ENCODE peak calls at places on chromosomes 11 and 22, in four cellular contexts. One of them, this sample, is unnamed. For H3K27me3 and H3K36me3, the result is how much of the 10 kb centered on the place peaks cover.

GRCh38 chr22:38861170-38861874 is 10.7 kb downstream of the CBX6 start:
- DNase-seq in osteoblast: peak
- DNase-seq in BJ: no peak
- DNase-seq in cardiac muscle cell: no peak
- DNase-seq in this sample: peak

GRCh38 chr11:49202287-49202976 is 6.0 kb downstream of the FOLH1 start:
- DNase-seq in osteoblast: no peak
- DNase-seq in BJ: no peak
- DNase-seq in cardiac muscle cell: no peak
- DNase-seq in this sample: no peak

GRCh38 chr22:50206599-50206998 is 5.8 kb downstream of the SELENOO start:
- DNase-seq in osteoblast: peak
- DNase-seq in BJ: no peak
- DNase-seq in cardiac muscle cell: no peak
- DNase-seq in this sample: peak

GRCh38 chr11:17171342-17171741 is 36.4 kb downstream of the PIK3C2A start:
- DNase-seq in osteoblast: no peak
- DNase-seq in BJ: peak
- DNase-seq in cardiac muscle cell: peak
- DNase-seq in this sample: no peak

GRCh38 chr11:17859552-17859951 is 125.0 kb downstream of the KCNC1 start:
- DNase-seq in osteoblast: no peak
- DNase-seq in BJ: no peak
- DNase-seq in cardiac muscle cell: no peak
- DNase-seq in this sample: no peak

GRCh38 chr11:17013548-17014320 is 480 bp downstream of the PLEKHA7 start:
- DNase-seq in osteoblast: peak
- DNase-seq in BJ: no peak
- DNase-seq in cardiac muscle cell: no peak
- DNase-seq in this sample: peak

GRCh38 chr11:17526326-17526725 is 17.9 kb downstream of the USH1C start:
- DNase-seq in osteoblast: no peak
- DNase-seq in BJ: no peak
- DNase-seq in cardiac muscle cell: no peak
- DNase-seq in this sample: no peak

GRCh38 chr11:12079726-12080556 is 30.4 kb upstream of the MICAL2 start:
- DNase-seq in osteoblast: peak
- DNase-seq in BJ: peak
- DNase-seq in cardiac muscle cell: peak
- DNase-seq in this sample: peak

GRCh38 chr11:17794981-17795380 is 60.4 kb downstream of the KCNC1 start:
- DNase-seq in osteoblast: no peak
- DNase-seq in BJ: no peak
- DNase-seq in cardiac muscle cell: no peak
- DNase-seq in this sample: no peak

GRCh38 chr11:94140154-94140655 is 11.6 kb downstream of the PANX1 start:
- DNase-seq in osteoblast: no peak
- DNase-seq in BJ: no peak
- DNase-seq in cardiac muscle cell: no peak
- DNase-seq in this sample: no peak

GRCh38 chr22:46894851-46895640 is 132.6 kb downstream of the TBC1D22A start:
- DNase-seq in osteoblast: no peak
- DNase-seq in BJ: no peak
- DNase-seq in cardiac muscle cell: no peak
- DNase-seq in this sample: no peak

GRCh38 chr11:10329935-10330334 is 25.1 kb downstream of the ADM start:
- DNase-seq in osteoblast: peak
- DNase-seq in BJ: peak
- DNase-seq in cardiac muscle cell: peak
- DNase-seq in this sample: no peak

GRCh38 chr11:64276653-64277431 is 7.6 kb downstream of the BAD start:
- DNase-seq in osteoblast: peak
- DNase-seq in BJ: no peak
- DNase-seq in cardiac muscle cell: no peak
- DNase-seq in this sample: no peak

GRCh38 chr22:34579519-34579918 is 486.4 kb upstream of the ISX start:
- DNase-seq in osteoblast: no peak
- DNase-seq in BJ: no peak
- DNase-seq in cardiac muscle cell: no peak
- DNase-seq in this sample: no peak

GRCh38 chr11:34250732-34251639 is 106.8 kb downstream of the ABTB2 start:
- DNase-seq in osteoblast: peak
- DNase-seq in BJ: no peak
- DNase-seq in cardiac muscle cell: no peak
- DNase-seq in this sample: peak

GRCh38 chr22:46287873-46288751 is 8.6 kb upstream of the GTSE1 start:
- DNase-seq in osteoblast: peak
- DNase-seq in BJ: no peak
- DNase-seq in cardiac muscle cell: no peak
- DNase-seq in this sample: peak

GRCh38 chr11:118277312-118277711 is 13.2 kb upstream of the MPZL2 start:
- DNase-seq in osteoblast: no peak
- DNase-seq in BJ: no peak
- DNase-seq in cardiac muscle cell: peak
- DNase-seq in this sample: no peak

GRCh38 chr11:22976146-22976545 is 115.9 kb upstream of the CCDC179 start:
- DNase-seq in osteoblast: no peak
- DNase-seq in BJ: no peak
- DNase-seq in cardiac muscle cell: peak
- DNase-seq in this sample: no peak

GRCh38 chr11:69659591-69659990 is 15.6 kb downstream of the LTO1 start:
- DNase-seq in osteoblast: peak
- DNase-seq in BJ: no peak
- DNase-seq in cardiac muscle cell: no peak
- DNase-seq in this sample: peak

GRCh38 chr22:45769569-45770210 is 98.1 kb downstream of the ATXN10 start:
- DNase-seq in osteoblast: no peak
- DNase-seq in BJ: peak
- DNase-seq in cardiac muscle cell: no peak
- DNase-seq in this sample: no peak

GRCh38 chr22:44625981-44626687 is 75.9 kb upstream of the PRR5 start:
- DNase-seq in osteoblast: peak
- DNase-seq in BJ: no peak
- DNase-seq in cardiac muscle cell: peak
- DNase-seq in this sample: peak

GRCh38 chr11:96228911-96229310 is 114.1 kb downstream of the MAML2 start:
- DNase-seq in osteoblast: peak
- DNase-seq in BJ: no peak
- DNase-seq in cardiac muscle cell: peak
- DNase-seq in this sample: no peak

GRCh38 chr11:876550-876949 is 33.9 kb downstream of the TSPAN4 start:
- DNase-seq in osteoblast: no peak
- DNase-seq in BJ: no peak
- DNase-seq in cardiac muscle cell: no peak
- DNase-seq in this sample: no peak

GRCh38 chr11:78961938-78962701 is 387.5 kb upstream of the NARS2 start:
- DNase-seq in osteoblast: no peak
- DNase-seq in BJ: no peak
- DNase-seq in cardiac muscle cell: peak
- DNase-seq in this sample: peak

GRCh38 chr11:76735218-76735480 is 48.0 kb upstream of the TSKU start:
- DNase-seq in osteoblast: no peak
- DNase-seq in BJ: no peak
- DNase-seq in cardiac muscle cell: no peak
- DNase-seq in this sample: peak

GRCh38 chr11:16923987-16924386 is 90.2 kb downstream of the PLEKHA7 start:
- DNase-seq in osteoblast: no peak
- DNase-seq in BJ: no peak
- DNase-seq in cardiac muscle cell: no peak
- DNase-seq in this sample: no peak

GRCh38 chr11:109166441-109166840 is 255.5 kb upstream of the C11orf87 start:
- DNase-seq in osteoblast: no peak
- DNase-seq in BJ: no peak
- DNase-seq in cardiac muscle cell: no peak
- DNase-seq in this sample: no peak

GRCh38 chr11:68002575-68002942 is 1.3 kb downstream of the UNC93B1 start:
- DNase-seq in osteoblast: peak
- DNase-seq in BJ: no peak
- DNase-seq in cardiac muscle cell: no peak
- DNase-seq in this sample: no peak

GRCh38 chr22:37007666-37008065 is 11.6 kb downstream of the TST start:
- DNase-seq in osteoblast: no peak
- DNase-seq in BJ: no peak
- DNase-seq in cardiac muscle cell: peak
- DNase-seq in this sample: peak

GRCh38 chr11:69916806-69917387 is 97.7 kb upstream of the FGF3 start:
- DNase-seq in osteoblast: no peak
- DNase-seq in BJ: no peak
- DNase-seq in cardiac muscle cell: no peak
- DNase-seq in this sample: no peak

GRCh38 chr11:104967493-104968364 is 645 bp downstream of the CASP4 start:
- DNase-seq in osteoblast: no peak
- DNase-seq in BJ: no peak
- DNase-seq in cardiac muscle cell: peak
- DNase-seq in this sample: no peak

GRCh38 chr22:49006207-49007012 is 821.3 kb downstream of the BRD1 start:
- DNase-seq in osteoblast: no peak
- DNase-seq in BJ: no peak
- DNase-seq in cardiac muscle cell: no peak
- DNase-seq in this sample: peak
- H3K27me3 ChIP-seq in osteoblast: under half
- H3K27me3 ChIP-seq in BJ: under half
- H3K27me3 ChIP-seq in cardiac muscle cell: under half
- H3K27me3 ChIP-seq in this sample: under half

DNA sequence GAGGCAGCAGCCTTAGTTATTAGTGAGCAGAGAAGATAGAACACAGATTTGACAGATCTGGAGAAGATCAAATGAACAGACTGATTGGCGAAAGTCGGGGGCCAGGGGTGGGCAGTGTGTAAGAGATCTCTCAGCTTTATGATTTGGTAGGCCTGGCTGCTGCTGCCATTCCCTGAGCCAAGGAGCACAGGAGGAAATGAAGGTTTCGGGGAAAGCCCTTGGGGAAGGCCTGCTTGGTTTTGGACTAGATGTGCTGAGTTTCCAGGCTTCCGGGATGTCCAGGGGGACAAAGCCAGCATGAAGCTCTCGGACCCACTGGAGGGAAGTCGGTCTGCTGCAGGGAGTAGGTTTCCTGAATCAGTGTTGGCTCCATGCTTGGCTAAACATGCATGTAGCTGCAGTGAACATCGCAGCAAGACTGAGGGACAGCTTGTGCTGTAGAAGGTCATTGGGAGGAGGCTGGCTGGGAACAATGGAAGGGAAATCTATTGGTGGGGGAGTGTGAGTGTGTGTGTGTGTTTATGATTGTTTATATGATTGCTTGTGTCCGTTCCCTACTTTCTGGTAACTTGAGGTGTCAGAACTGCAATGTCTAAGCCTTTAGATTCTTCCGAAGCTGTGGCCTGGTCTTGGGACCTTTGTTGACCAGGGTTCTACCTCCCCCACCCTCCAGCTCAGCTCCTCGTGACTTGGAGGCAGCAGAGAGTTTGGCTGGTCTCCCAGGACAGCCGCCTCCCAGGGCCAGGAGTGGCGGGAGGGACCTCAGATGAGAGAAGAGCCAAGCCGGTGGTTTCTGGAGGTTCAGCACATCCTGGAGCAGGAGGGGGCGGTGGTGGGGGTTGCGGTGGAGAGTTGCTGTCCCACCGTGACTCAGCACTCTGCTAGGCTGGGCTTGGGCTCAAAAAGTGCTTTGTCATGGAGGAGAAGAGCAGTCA is 4.0 kb upstream of the FTH1 start:
- DNase-seq in osteoblast: peak
- DNase-seq in BJ: peak
- DNase-seq in cardiac muscle cell: peak
- DNase-seq in this sample: peak
- H3K4me3 ChIP-seq in osteoblast: peak
- H3K4me3 ChIP-seq in BJ: no peak
- H3K4me3 ChIP-seq in cardiac muscle cell: no peak
- H3K4me3 ChIP-seq in this sample: no peak

DNA sequence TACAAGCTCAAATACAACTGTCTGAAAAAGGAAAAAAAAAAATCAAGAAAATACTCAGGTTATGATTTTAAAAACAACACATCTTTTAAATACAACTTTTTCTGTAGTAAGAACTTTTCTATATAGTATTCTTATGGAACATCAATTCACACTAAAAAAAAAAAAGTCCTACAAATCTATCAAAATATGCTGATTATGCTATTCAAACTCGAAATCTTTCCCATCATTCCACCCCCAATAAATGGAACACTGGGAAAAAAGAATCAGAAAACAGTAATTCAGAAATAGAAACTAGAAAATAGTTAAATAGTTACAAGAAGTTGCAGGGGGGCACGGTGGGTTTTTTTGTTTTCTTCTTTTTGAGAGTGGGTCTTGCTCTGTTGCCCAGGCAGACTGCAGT is 77.4 kb downstream of the PICALM start:
- DNase-seq in osteoblast: no peak
- DNase-seq in BJ: no peak
- DNase-seq in cardiac muscle cell: no peak
- DNase-seq in this sample: no peak
- H3K36me3 ChIP-seq in osteoblast: half or more
- H3K36me3 ChIP-seq in BJ: under half
- H3K36me3 ChIP-seq in cardiac muscle cell: under half
- H3K36me3 ChIP-seq in this sample: under half

DNA sequence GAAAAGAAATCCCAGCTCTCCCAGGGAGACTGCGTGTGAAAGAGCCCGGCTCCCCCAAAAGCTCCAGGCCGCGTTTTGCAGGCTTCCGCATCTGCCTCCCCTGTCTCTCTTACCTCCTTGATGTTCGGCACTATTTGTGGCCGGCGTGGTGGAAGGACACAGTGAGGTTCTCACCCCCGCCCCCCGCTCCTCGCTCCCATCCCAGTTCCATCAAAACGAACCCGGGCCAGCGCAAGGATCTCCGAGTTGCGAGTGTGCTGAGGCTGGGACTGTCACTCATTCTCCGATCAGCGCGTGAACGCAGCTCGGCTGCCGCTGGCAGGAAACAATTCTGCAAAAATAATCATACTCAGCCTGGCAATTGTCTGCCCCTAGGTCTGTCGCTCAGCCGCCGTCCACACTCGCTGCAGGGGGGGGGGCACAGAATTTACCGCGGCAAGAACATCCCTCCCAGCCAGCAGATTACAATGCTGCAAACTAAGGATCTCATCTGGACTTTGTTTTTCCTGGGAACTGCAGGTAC is at the start of gene NCAM1:
- DNase-seq in osteoblast: peak
- DNase-seq in BJ: no peak
- DNase-seq in cardiac muscle cell: peak
- DNase-seq in this sample: peak
- H3K27me3 ChIP-seq in osteoblast: under half
- H3K27me3 ChIP-seq in BJ: under half
- H3K27me3 ChIP-seq in cardiac muscle cell: under half
- H3K27me3 ChIP-seq in this sample: under half

GRCh38 chr11:55481416-55481815 is 72.9 kb upstream of the OR4C15 start:
- DNase-seq in osteoblast: no peak
- DNase-seq in BJ: no peak
- DNase-seq in cardiac muscle cell: no peak
- DNase-seq in this sample: no peak
- H3K4me3 ChIP-seq in osteoblast: no peak
- H3K4me3 ChIP-seq in BJ: no peak
- H3K4me3 ChIP-seq in cardiac muscle cell: no peak
- H3K4me3 ChIP-seq in this sample: no peak